ENCODE peak calls at places on chromosomes 16 and 17, in six cellular contexts. K is mesenchymal stem cell, I is IMR-90, Z is H9, P is trophoblast cell, T is H1. G is an unnamed sample.

GRCh38 chr16:9072806-9073341 is 18.6 kb upstream of the HAPSTR1 start:
- DNase-seq in K (peak), I (peak), Z (no peak), P (peak), T (no peak), G (no peak)

GRCh38 chr16:81608515-81609209 is 164.1 kb downstream of the CMIP start:
- DNase-seq in K (peak), I (peak), Z (no peak), P (peak), T (no peak), G (no peak)

GRCh38 chr16:78425957-78426590 is 326.6 kb downstream of the WWOX start:
- DNase-seq in K (no peak), I (no peak), Z (no peak), P (no peak), T (no peak), G (no peak)

GRCh38 chr17:34220045-34220775 is 34.9 kb upstream of the CCL2 start:
- DNase-seq in K (no peak), I (no peak), Z (no peak), P (no peak), T (no peak), G (no peak)

GRCh38 chr16:66372078-66372897 is 5.8 kb downstream of the CDH5 start:
- DNase-seq in K (no peak), I (no peak), Z (no peak), P (no peak), T (no peak), G (no peak)

GRCh38 chr16:81415757-81416156 is 28.9 kb upstream of the CMIP start:
- DNase-seq in K (no peak), I (no peak), Z (peak), P (no peak), T (no peak), G (peak)

GRCh38 chr16:4505356-4506153 is 29.4 kb downstream of the HMOX2 start:
- DNase-seq in K (no peak), I (no peak), Z (no peak), P (no peak), T (no peak), G (no peak)

GRCh38 chr17:32276217-32276616 is 10.6 kb downstream of the RHBDL3 start:
- DNase-seq in K (no peak), I (no peak), Z (no peak), P (no peak), T (no peak), G (no peak)

GRCh38 chr17:65099941-65100315 is 37.2 kb upstream of the RGS9 start:
- DNase-seq in K (peak), I (peak), Z (peak), P (peak), T (no peak), G (no peak)

GRCh38 chr17:57215317-57215716 is 41.0 kb upstream of the MSI2 start:
- DNase-seq in K (peak), I (no peak), Z (no peak), P (no peak), T (no peak), G (no peak)

GRCh38 chr16:55836158-55836611 is 3.3 kb upstream of the CES1 start:
- DNase-seq in K (no peak), I (no peak), Z (no peak), P (no peak), T (no peak), G (no peak)

GRCh38 chr16:66921758-66922450 is 3.2 kb upstream of the CDH16 start:
- DNase-seq in K (no peak), I (no peak), Z (no peak), P (peak), T (no peak), G (no peak)

GRCh38 chr16:81624718-81625543 is 154.2 kb upstream of the PLCG2 start:
- DNase-seq in K (no peak), I (no peak), Z (no peak), P (no peak), T (no peak), G (no peak)

GRCh38 chr17:41786227-41787020 is at the start of gene JUP:
- DNase-seq in K (peak), I (peak), Z (peak), P (peak), T (peak), G (peak)

GRCh38 chr17:20159406-20160075 is 150.4 kb downstream of the SPECC1 start:
- DNase-seq in K (peak), I (peak), Z (no peak), P (no peak), T (no peak), G (no peak)

GRCh38 chr17:78873519-78874340 is 29.3 kb downstream of the CEP295NL start:
- DNase-seq in K (no peak), I (peak), Z (no peak), P (no peak), T (no peak), G (no peak)

GRCh38 chr17:7875804-7876203 is 12.8 kb upstream of the CHD3 start:
- DNase-seq in K (no peak), I (no peak), Z (no peak), P (no peak), T (no peak), G (no peak)

GRCh38 chr16:61923629-61924028 is 112.6 kb downstream of the CDH8 start:
- DNase-seq in K (no peak), I (no peak), Z (no peak), P (no peak), T (no peak), G (no peak)

GRCh38 chr16:67185003-67185865 is 1.5 kb upstream of the MATCAP1 start:
- DNase-seq in K (peak), I (peak), Z (peak), P (peak), T (peak), G (peak)

GRCh38 chr17:5194346-5194745 is 2.7 kb upstream of the ZNF594 start:
- DNase-seq in K (no peak), I (no peak), Z (no peak), P (no peak), T (no peak), G (no peak)

GRCh38 chr16:85400305-85401205 is 212.6 kb upstream of the GSE1 start:
- DNase-seq in K (no peak), I (no peak), Z (no peak), P (no peak), T (no peak), G (no peak)

GRCh38 chr16:57042157-57043111 is 49.9 kb upstream of the CPNE2 start:
- DNase-seq in K (no peak), I (peak), Z (no peak), P (no peak), T (no peak), G (no peak)

GRCh38 chr17:30468465-30468864 is 8.7 kb upstream of the GOSR1 start:
- DNase-seq in K (no peak), I (no peak), Z (no peak), P (no peak), T (no peak), G (no peak)

GRCh38 chr17:978110-979093 is 1.2 kb downstream of the NXN start:
- DNase-seq in K (peak), I (peak), Z (no peak), P (no peak), T (no peak), G (peak)

GRCh38 chr17:1186214-1186820 is 6.5 kb upstream of the ABR start:
- DNase-seq in K (no peak), I (peak), Z (no peak), P (no peak), T (no peak), G (no peak)

GRCh38 chr16:66374176-66374575 is 7.7 kb downstream of the CDH5 start:
- DNase-seq in K (no peak), I (no peak), Z (no peak), P (no peak), T (no peak), G (no peak)

GRCh38 chr17:63706346-63707102 is 6.6 kb upstream of the LIMD2 start:
- DNase-seq in K (no peak), I (no peak), Z (no peak), P (no peak), T (no peak), G (no peak)

GRCh38 chr17:35460354-35460851 is 11.8 kb upstream of the SLFN13 start:
- DNase-seq in K (no peak), I (no peak), Z (peak), P (peak), T (peak), G (peak)

GRCh38 chr17:13044713-13045112 is 26.9 kb upstream of the ELAC2 start:
- DNase-seq in K (no peak), I (no peak), Z (no peak), P (no peak), T (no peak), G (no peak)

GRCh38 chr16:82761858-82762257 is 135.1 kb downstream of the CDH13 start:
- DNase-seq in K (peak), I (peak), Z (no peak), P (no peak), T (no peak), G (no peak)

GRCh38 chr16:84836234-84836647 is 16.5 kb downstream of the CRISPLD2 start:
- DNase-seq in K (peak), I (peak), Z (peak), P (peak), T (peak), G (peak)

GRCh38 chr16:24539850-24540484 is 601 bp downstream of the RBBP6 start:
- DNase-seq in K (no peak), I (peak), Z (no peak), P (peak), T (no peak), G (no peak)

GRCh38 chr17:4852504-4853075 is 19.4 kb downstream of the MINK1 start:
- DNase-seq in K (peak), I (peak), Z (no peak), P (no peak), T (no peak), G (no peak)

GRCh38 chr16:27406729-27407128 is 4.8 kb downstream of the IL21R start:
- DNase-seq in K (no peak), I (no peak), Z (no peak), P (no peak), T (no peak), G (no peak)
- H4K91ac ChIP-seq in K (no peak), I (no peak), Z (no peak), P (no peak), T (no peak), G (no peak)

GRCh38 chr17:9361572-9361955 is 214.1 kb downstream of the STX8 start:
- DNase-seq in K (no peak), I (no peak), Z (no peak), P (no peak), T (no peak), G (no peak)

GRCh38 chr17:9363440-9364350 is 211.9 kb downstream of the STX8 start:
- DNase-seq in K (peak), I (peak), Z (no peak), P (no peak), T (no peak), G (no peak)

GRCh38 chr17:9368631-9369030 is 207.0 kb downstream of the STX8 start:
- DNase-seq in K (no peak), I (peak), Z (no peak), P (no peak), T (no peak), G (no peak)

GRCh38 chr17:9367186-9367585 is 208.4 kb downstream of the STX8 start:
- DNase-seq in K (no peak), I (no peak), Z (no peak), P (no peak), T (no peak), G (no peak)

DNA sequence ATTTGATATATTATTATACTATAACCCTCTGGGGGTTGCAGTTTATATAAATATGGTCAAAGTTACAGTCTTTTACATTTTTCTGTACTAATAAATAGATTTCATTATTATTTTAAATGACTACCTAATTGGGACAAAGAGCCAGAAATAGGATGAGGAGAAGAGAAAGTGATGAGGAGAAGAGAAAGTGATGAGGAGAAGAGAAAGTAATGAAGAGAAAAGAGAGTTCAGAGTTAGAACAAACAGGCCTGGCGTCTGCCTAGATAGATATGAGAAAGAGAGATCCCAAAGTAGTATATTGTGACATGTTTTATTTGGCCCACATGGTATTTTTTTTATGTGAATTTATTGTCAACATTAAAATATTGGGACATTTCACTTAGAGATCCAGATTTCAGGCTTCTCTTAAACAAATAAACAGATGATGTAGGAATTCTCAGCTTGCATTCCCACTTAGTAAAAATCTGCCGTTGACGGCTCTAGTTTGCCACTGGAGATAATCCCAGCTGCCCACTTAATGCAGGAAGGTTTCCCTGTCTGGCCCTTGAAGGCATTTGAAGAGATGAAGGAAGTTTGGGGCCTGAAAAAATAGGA is 210.7 kb downstream of the STX8 start:
- DNase-seq in K (no peak), I (peak), Z (no peak), P (no peak), T (no peak), G (no peak)
- H2AK5ac ChIP-seq in K (no peak), I (no peak), Z (no peak), P (no peak), T (no peak), G (no peak)

GRCh38 chr17:75940727-75941441 is at the start of gene FBF1:
- DNase-seq in K (peak), I (peak), Z (peak), P (peak), T (peak), G (peak)
- H4K8ac ChIP-seq in K (peak), I (peak), Z (no peak), P (peak), T (peak), G (peak)

DNA sequence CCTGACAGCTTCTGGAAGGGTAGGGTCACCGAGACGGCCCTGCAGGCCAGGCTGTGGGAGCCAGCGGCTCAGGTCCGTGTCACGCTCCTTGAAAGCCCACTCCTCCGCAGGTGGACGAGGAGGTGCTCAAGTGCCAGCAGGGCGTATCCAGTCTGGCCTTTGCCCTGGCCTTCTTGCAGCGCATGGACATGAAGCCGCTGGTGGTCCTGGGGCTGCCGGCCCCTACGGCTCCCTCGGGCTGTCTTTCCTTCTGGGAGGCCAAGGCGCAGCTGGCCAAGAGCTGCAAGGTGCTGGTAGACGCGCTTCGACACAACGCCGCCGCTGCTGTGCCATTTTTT is 1.1 kb downstream of the NAGS start:
- DNase-seq in K (no peak), I (no peak), Z (no peak), P (no peak), T (no peak), G (no peak)
- H4K91ac ChIP-seq in K (no peak), I (no peak), Z (no peak), P (no peak), T (no peak), G (no peak)

GRCh38 chr17:73342057-73342522 is 30.3 kb upstream of the CDC42EP4 start:
- DNase-seq in K (peak), I (peak), Z (peak), P (no peak), T (peak), G (peak)
- H2AK5ac ChIP-seq in K (peak), I (peak), Z (no peak), P (peak), T (peak), G (peak)

GRCh38 chr17:48093341-48094045 is 7.8 kb downstream of the CBX1 start:
- DNase-seq in K (no peak), I (no peak), Z (no peak), P (no peak), T (no peak), G (no peak)
- H4K8ac ChIP-seq in K (no peak), I (no peak), Z (no peak), P (no peak), T (no peak), G (no peak)

GRCh38 chr17:79982986-79983385 is 52.7 kb downstream of the TBC1D16 start:
- DNase-seq in K (no peak), I (no peak), Z (peak), P (no peak), T (no peak), G (no peak)
- H4K91ac ChIP-seq in K (no peak), I (no peak), Z (no peak), P (no peak), T (no peak), G (no peak)

GRCh38 chr17:15493031-15493750 is 25.8 kb upstream of the CDRT4 start:
- DNase-seq in K (no peak), I (no peak), Z (no peak), P (no peak), T (no peak), G (no peak)

GRCh38 chr17:15494821-15495220 is 27.4 kb upstream of the CDRT4 start:
- DNase-seq in K (no peak), I (no peak), Z (no peak), P (no peak), T (no peak), G (no peak)

GRCh38 chr17:15488557-15488956 is 21.1 kb upstream of the CDRT4 start:
- DNase-seq in K (no peak), I (no peak), Z (no peak), P (no peak), T (no peak), G (no peak)

GRCh38 chr17:15492186-15492585 is 24.8 kb upstream of the CDRT4 start:
- DNase-seq in K (no peak), I (no peak), Z (no peak), P (no peak), T (no peak), G (no peak)

GRCh38 chr17:15490634-15491261 is 23.3 kb upstream of the CDRT4 start:
- DNase-seq in K (peak), I (peak), Z (peak), P (peak), T (peak), G (peak)
- H2AK5ac ChIP-seq in K (no peak), I (no peak), Z (no peak), P (no peak), T (no peak), G (no peak)

GRCh38 chr17:73191443-73192218 is 1.2 kb upstream of the COG1 start:
- DNase-seq in K (peak), I (peak), Z (peak), P (peak), T (no peak), G (peak)

GRCh38 chr17:73196500-73196899 is 3.6 kb downstream of the COG1 start:
- DNase-seq in K (peak), I (no peak), Z (peak), P (peak), T (no peak), G (no peak)

GRCh38 chr17:73192219-73192893 is 499 bp upstream of the COG1 start:
- DNase-seq in K (peak), I (peak), Z (peak), P (peak), T (no peak), G (peak)

GRCh38 chr17:73194514-73195222 is 1.8 kb downstream of the COG1 start:
- DNase-seq in K (peak), I (peak), Z (no peak), P (no peak), T (no peak), G (no peak)

DNA sequence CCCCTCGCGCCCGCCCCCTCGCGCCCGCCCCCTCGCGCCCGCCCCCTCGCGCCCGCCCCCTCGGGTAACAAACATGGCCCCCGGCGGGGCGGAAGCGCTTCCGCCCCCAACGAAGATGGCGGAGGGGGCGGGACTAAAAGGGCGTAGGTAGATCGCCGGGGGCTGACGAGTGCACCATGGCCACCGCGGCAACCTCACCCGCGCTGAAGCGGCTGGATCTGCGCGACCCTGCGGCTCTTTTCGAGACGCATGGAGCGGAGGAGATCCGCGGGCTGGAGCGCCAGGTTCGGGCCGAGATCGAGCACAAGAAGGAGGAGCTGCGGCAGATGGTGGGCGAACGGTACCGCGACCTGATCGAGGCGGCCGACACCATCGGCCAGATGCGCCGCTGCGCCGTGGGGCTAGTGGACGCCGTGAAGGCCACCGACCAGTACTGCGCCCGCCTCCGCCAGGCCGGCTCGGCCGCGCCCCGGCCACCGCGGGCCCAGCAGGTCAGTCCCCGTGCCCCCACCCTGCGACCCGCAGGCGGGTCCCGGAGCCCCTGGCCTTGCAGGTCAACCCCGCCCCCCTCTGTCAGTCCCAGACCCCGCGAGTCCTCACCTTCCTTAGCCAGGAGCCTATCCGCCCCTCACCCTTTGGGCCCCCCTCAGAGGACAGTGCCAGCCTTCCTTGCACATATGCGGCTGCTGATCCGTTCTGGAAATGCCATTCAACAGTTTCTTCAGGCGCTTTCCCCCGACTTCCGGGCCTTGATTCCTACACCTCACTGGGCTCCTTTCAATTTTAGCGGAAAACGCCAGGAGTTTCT is at the start of gene COG1:
- DNase-seq in K (peak), I (peak), Z (peak), P (peak), T (no peak), G (peak)
- H4K8ac ChIP-seq in K (peak), I (peak), Z (no peak), P (peak), T (peak), G (peak)

G was measured in neuronal stem cell.